ENCODE peak calls at places on chromosomes 16 and 17, in seven cellular contexts. One of them, this sample, is unnamed.

GRCh38 chr17:27368971-27369370 is 75.1 kb downstream of the WSB1 start:
- DNase-seq in activated CD4-positive, alpha-beta T cell treated with anti-CD3 and anti-CD28 coated beads for 36 hours: no peak
- DNase-seq in lower lobe of right lung: no peak
- DNase-seq in ELR: no peak
- DNase-seq in aorta: no peak
- DNase-seq in nephron progenitor cell: no peak
- DNase-seq in ACHN: no peak
- DNase-seq in this sample: no peak

GRCh38 chr17:79087428-79088143 is 13.0 kb downstream of the ENGASE start:
- DNase-seq in activated CD4-positive, alpha-beta T cell treated with anti-CD3 and anti-CD28 coated beads for 36 hours: peak; percentile 86
- DNase-seq in lower lobe of right lung: peak; percentile 79
- DNase-seq in ELR: peak; percentile 73
- DNase-seq in aorta: peak; percentile 69
- DNase-seq in nephron progenitor cell: peak; percentile 91
- DNase-seq in ACHN: peak; percentile 64
- DNase-seq in this sample: peak; percentile 78

GRCh38 chr17:17440938-17441730 is 35.7 kb upstream of the MED9 start:
- DNase-seq in activated CD4-positive, alpha-beta T cell treated with anti-CD3 and anti-CD28 coated beads for 36 hours: no peak
- DNase-seq in lower lobe of right lung: no peak
- DNase-seq in ELR: no peak
- DNase-seq in aorta: no peak
- DNase-seq in nephron progenitor cell: no peak
- DNase-seq in ACHN: no peak
- DNase-seq in this sample: no peak

GRCh38 chr17:45228985-45229517 is 7.4 kb downstream of the FMNL1 start:
- DNase-seq in activated CD4-positive, alpha-beta T cell treated with anti-CD3 and anti-CD28 coated beads for 36 hours: peak; percentile 93
- DNase-seq in lower lobe of right lung: peak; percentile 93
- DNase-seq in ELR: peak; percentile 96
- DNase-seq in aorta: peak; percentile 93
- DNase-seq in nephron progenitor cell: peak; percentile 36
- DNase-seq in ACHN: no peak
- DNase-seq in this sample: peak; percentile 94

GRCh38 chr17:78925234-78925633 is at the start of gene TIMP2:
- DNase-seq in activated CD4-positive, alpha-beta T cell treated with anti-CD3 and anti-CD28 coated beads for 36 hours: peak; percentile 83
- DNase-seq in lower lobe of right lung: peak; percentile 92
- DNase-seq in ELR: peak; percentile 93
- DNase-seq in aorta: peak; percentile 96
- DNase-seq in nephron progenitor cell: peak; percentile 89
- DNase-seq in ACHN: peak; percentile 86
- DNase-seq in this sample: peak; percentile 94

GRCh38 chr16:67349172-67349571 is 22.6 kb downstream of the LRRC36 start:
- DNase-seq in activated CD4-positive, alpha-beta T cell treated with anti-CD3 and anti-CD28 coated beads for 36 hours: no peak
- DNase-seq in lower lobe of right lung: no peak
- DNase-seq in ELR: peak; percentile 81
- DNase-seq in aorta: no peak
- DNase-seq in nephron progenitor cell: no peak
- DNase-seq in ACHN: peak; percentile 66
- DNase-seq in this sample: no peak

GRCh38 chr17:78180083-78180482 is 6.8 kb downstream of the TK1 start:
- DNase-seq in activated CD4-positive, alpha-beta T cell treated with anti-CD3 and anti-CD28 coated beads for 36 hours: no peak
- DNase-seq in lower lobe of right lung: no peak
- DNase-seq in ELR: no peak
- DNase-seq in aorta: no peak
- DNase-seq in nephron progenitor cell: no peak
- DNase-seq in ACHN: no peak
- DNase-seq in this sample: no peak

GRCh38 chr17:49859991-49860953 is 12.4 kb upstream of the TAC4 start:
- DNase-seq in activated CD4-positive, alpha-beta T cell treated with anti-CD3 and anti-CD28 coated beads for 36 hours: no peak
- DNase-seq in lower lobe of right lung: no peak
- DNase-seq in ELR: peak; percentile 23
- DNase-seq in aorta: no peak
- DNase-seq in nephron progenitor cell: peak; percentile 34
- DNase-seq in ACHN: no peak
- DNase-seq in this sample: peak; percentile 24

GRCh38 chr16:27281285-27281684 is 12.7 kb upstream of the NSMCE1 start:
- DNase-seq in activated CD4-positive, alpha-beta T cell treated with anti-CD3 and anti-CD28 coated beads for 36 hours: no peak
- DNase-seq in lower lobe of right lung: no peak
- DNase-seq in ELR: no peak
- DNase-seq in aorta: no peak
- DNase-seq in nephron progenitor cell: no peak
- DNase-seq in ACHN: no peak
- DNase-seq in this sample: no peak

GRCh38 chr17:80594666-80595269 is 50.1 kb downstream of the RPTOR start:
- DNase-seq in activated CD4-positive, alpha-beta T cell treated with anti-CD3 and anti-CD28 coated beads for 36 hours: no peak
- DNase-seq in lower lobe of right lung: no peak
- DNase-seq in ELR: no peak
- DNase-seq in aorta: no peak
- DNase-seq in nephron progenitor cell: no peak
- DNase-seq in ACHN: no peak
- DNase-seq in this sample: no peak

GRCh38 chr16:55703003-55704001 is 47.5 kb downstream of the SLC6A2 start:
- DNase-seq in activated CD4-positive, alpha-beta T cell treated with anti-CD3 and anti-CD28 coated beads for 36 hours: peak; percentile 26
- DNase-seq in lower lobe of right lung: no peak
- DNase-seq in ELR: peak; percentile 72
- DNase-seq in aorta: no peak
- DNase-seq in nephron progenitor cell: peak; percentile 19
- DNase-seq in ACHN: peak; percentile 66
- DNase-seq in this sample: no peak

GRCh38 chr16:85394511-85395206 is 218.5 kb upstream of the GSE1 start:
- DNase-seq in activated CD4-positive, alpha-beta T cell treated with anti-CD3 and anti-CD28 coated beads for 36 hours: peak; percentile 3
- DNase-seq in lower lobe of right lung: peak; percentile 35
- DNase-seq in ELR: no peak
- DNase-seq in aorta: no peak
- DNase-seq in nephron progenitor cell: peak; percentile 6
- DNase-seq in ACHN: no peak
- DNase-seq in this sample: peak; percentile 29

GRCh38 chr16:65180986-65181710 is 59.3 kb upstream of the CDH11 start:
- DNase-seq in activated CD4-positive, alpha-beta T cell treated with anti-CD3 and anti-CD28 coated beads for 36 hours: no peak
- DNase-seq in lower lobe of right lung: no peak
- DNase-seq in ELR: no peak
- DNase-seq in aorta: no peak
- DNase-seq in nephron progenitor cell: no peak
- DNase-seq in ACHN: no peak
- DNase-seq in this sample: no peak

GRCh38 chr17:39600469-39601009 is 7.2 kb downstream of the NEUROD2 start:
- DNase-seq in activated CD4-positive, alpha-beta T cell treated with anti-CD3 and anti-CD28 coated beads for 36 hours: no peak
- DNase-seq in lower lobe of right lung: no peak
- DNase-seq in ELR: no peak
- DNase-seq in aorta: no peak
- DNase-seq in nephron progenitor cell: no peak
- DNase-seq in ACHN: no peak
- DNase-seq in this sample: no peak

GRCh38 chr17:40548982-40549680 is 16.1 kb downstream of the CCR7 start:
- DNase-seq in activated CD4-positive, alpha-beta T cell treated with anti-CD3 and anti-CD28 coated beads for 36 hours: peak; percentile 32
- DNase-seq in lower lobe of right lung: peak; percentile 71
- DNase-seq in ELR: peak; percentile 87
- DNase-seq in aorta: no peak
- DNase-seq in nephron progenitor cell: no peak
- DNase-seq in ACHN: no peak
- DNase-seq in this sample: no peak

GRCh38 chr17:43114101-43114691 is 11.0 kb downstream of the BRCA1 start:
- DNase-seq in activated CD4-positive, alpha-beta T cell treated with anti-CD3 and anti-CD28 coated beads for 36 hours: no peak
- DNase-seq in lower lobe of right lung: no peak
- DNase-seq in ELR: no peak
- DNase-seq in aorta: no peak
- DNase-seq in nephron progenitor cell: no peak
- DNase-seq in ACHN: peak; percentile 71
- DNase-seq in this sample: no peak

GRCh38 chr17:10130733-10131132 is 67.7 kb downstream of the GAS7 start:
- DNase-seq in activated CD4-positive, alpha-beta T cell treated with anti-CD3 and anti-CD28 coated beads for 36 hours: no peak
- DNase-seq in lower lobe of right lung: no peak
- DNase-seq in ELR: no peak
- DNase-seq in aorta: no peak
- DNase-seq in nephron progenitor cell: no peak
- DNase-seq in ACHN: no peak
- DNase-seq in this sample: no peak

GRCh38 chr16:78446486-78446885 is 347.0 kb downstream of the WWOX start:
- DNase-seq in activated CD4-positive, alpha-beta T cell treated with anti-CD3 and anti-CD28 coated beads for 36 hours: no peak
- DNase-seq in lower lobe of right lung: no peak
- DNase-seq in ELR: no peak
- DNase-seq in aorta: no peak
- DNase-seq in nephron progenitor cell: no peak
- DNase-seq in ACHN: no peak
- DNase-seq in this sample: no peak

GRCh38 chr16:12257926-12258561 is 281.5 kb downstream of the SNX29 start:
- DNase-seq in activated CD4-positive, alpha-beta T cell treated with anti-CD3 and anti-CD28 coated beads for 36 hours: no peak
- DNase-seq in lower lobe of right lung: no peak
- DNase-seq in ELR: peak; percentile 4
- DNase-seq in aorta: no peak
- DNase-seq in nephron progenitor cell: no peak
- DNase-seq in ACHN: no peak
- DNase-seq in this sample: no peak

GRCh38 chr17:81865733-81866439 is 5.3 kb downstream of the ARHGDIA start:
- DNase-seq in activated CD4-positive, alpha-beta T cell treated with anti-CD3 and anti-CD28 coated beads for 36 hours: peak; percentile 33
- DNase-seq in lower lobe of right lung: no peak
- DNase-seq in ELR: peak; percentile 32
- DNase-seq in aorta: no peak
- DNase-seq in nephron progenitor cell: no peak
- DNase-seq in ACHN: no peak
- DNase-seq in this sample: peak; percentile 58

GRCh38 chr17:49841548-49841947 is 6.3 kb downstream of the TAC4 start:
- DNase-seq in activated CD4-positive, alpha-beta T cell treated with anti-CD3 and anti-CD28 coated beads for 36 hours: no peak
- DNase-seq in lower lobe of right lung: no peak
- DNase-seq in ELR: no peak
- DNase-seq in aorta: peak; percentile 12
- DNase-seq in nephron progenitor cell: no peak
- DNase-seq in ACHN: no peak
- DNase-seq in this sample: no peak

GRCh38 chr17:45923511-45924268 is 29.3 kb downstream of the MAPT start:
- DNase-seq in activated CD4-positive, alpha-beta T cell treated with anti-CD3 and anti-CD28 coated beads for 36 hours: no peak
- DNase-seq in lower lobe of right lung: no peak
- DNase-seq in ELR: peak; percentile 30
- DNase-seq in aorta: no peak
- DNase-seq in nephron progenitor cell: no peak
- DNase-seq in ACHN: no peak
- DNase-seq in this sample: no peak

GRCh38 chr17:1707107-1707506 is 3.1 kb downstream of the TLCD2 start:
- DNase-seq in activated CD4-positive, alpha-beta T cell treated with anti-CD3 and anti-CD28 coated beads for 36 hours: no peak
- DNase-seq in lower lobe of right lung: no peak
- DNase-seq in ELR: no peak
- DNase-seq in aorta: no peak
- DNase-seq in nephron progenitor cell: no peak
- DNase-seq in ACHN: no peak
- DNase-seq in this sample: peak; percentile 6

GRCh38 chr16:57876210-57876609 is 73.9 kb upstream of the KIFC3 start:
- DNase-seq in activated CD4-positive, alpha-beta T cell treated with anti-CD3 and anti-CD28 coated beads for 36 hours: no peak
- DNase-seq in lower lobe of right lung: no peak
- DNase-seq in ELR: no peak
- DNase-seq in aorta: no peak
- DNase-seq in nephron progenitor cell: no peak
- DNase-seq in ACHN: no peak
- DNase-seq in this sample: no peak

GRCh38 chr17:2395258-2396170 is 5.3 kb downstream of the MNT start:
- DNase-seq in activated CD4-positive, alpha-beta T cell treated with anti-CD3 and anti-CD28 coated beads for 36 hours: peak; percentile 25
- DNase-seq in lower lobe of right lung: peak; percentile 81
- DNase-seq in ELR: peak; percentile 66
- DNase-seq in aorta: peak; percentile 63
- DNase-seq in nephron progenitor cell: no peak
- DNase-seq in ACHN: peak; percentile 67
- DNase-seq in this sample: peak; percentile 56

GRCh38 chr17:41871789-41872188 is 6.6 kb upstream of the KLHL11 start:
- DNase-seq in activated CD4-positive, alpha-beta T cell treated with anti-CD3 and anti-CD28 coated beads for 36 hours: no peak
- DNase-seq in lower lobe of right lung: no peak
- DNase-seq in ELR: no peak
- DNase-seq in aorta: no peak
- DNase-seq in nephron progenitor cell: no peak
- DNase-seq in ACHN: no peak
- DNase-seq in this sample: no peak

GRCh38 chr17:9645858-9646555 is 690 bp downstream of the USP43 start:
- DNase-seq in activated CD4-positive, alpha-beta T cell treated with anti-CD3 and anti-CD28 coated beads for 36 hours: peak; percentile 56
- DNase-seq in lower lobe of right lung: peak; percentile 79
- DNase-seq in ELR: peak; percentile 24
- DNase-seq in aorta: no peak
- DNase-seq in nephron progenitor cell: peak; percentile 69
- DNase-seq in ACHN: peak; percentile 76
- DNase-seq in this sample: peak; percentile 50

GRCh38 chr16:3063617-3064389 is 1.6 kb upstream of the IL32 start:
- DNase-seq in activated CD4-positive, alpha-beta T cell treated with anti-CD3 and anti-CD28 coated beads for 36 hours: no peak
- DNase-seq in lower lobe of right lung: no peak
- DNase-seq in ELR: no peak
- DNase-seq in aorta: no peak
- DNase-seq in nephron progenitor cell: no peak
- DNase-seq in ACHN: no peak
- DNase-seq in this sample: no peak

GRCh38 chr17:63954402-63955063 is 18.2 kb downstream of the SCN4A start:
- DNase-seq in activated CD4-positive, alpha-beta T cell treated with anti-CD3 and anti-CD28 coated beads for 36 hours: peak; percentile 66
- DNase-seq in lower lobe of right lung: no peak
- DNase-seq in ELR: no peak
- DNase-seq in aorta: no peak
- DNase-seq in nephron progenitor cell: no peak
- DNase-seq in ACHN: no peak
- DNase-seq in this sample: no peak

GRCh38 chr16:82639666-82640336 is 13.0 kb downstream of the CDH13 start:
- DNase-seq in activated CD4-positive, alpha-beta T cell treated with anti-CD3 and anti-CD28 coated beads for 36 hours: peak; percentile 78
- DNase-seq in lower lobe of right lung: peak; percentile 59
- DNase-seq in ELR: peak; percentile 80
- DNase-seq in aorta: no peak
- DNase-seq in nephron progenitor cell: peak; percentile 75
- DNase-seq in ACHN: peak; percentile 80
- DNase-seq in this sample: peak; percentile 75

GRCh38 chr17:3558603-3559269 is 1.1 kb upstream of the TRPV3 start:
- DNase-seq in activated CD4-positive, alpha-beta T cell treated with anti-CD3 and anti-CD28 coated beads for 36 hours: peak; percentile 85
- DNase-seq in lower lobe of right lung: no peak
- DNase-seq in ELR: peak; percentile 81
- DNase-seq in aorta: peak; percentile 42
- DNase-seq in nephron progenitor cell: no peak
- DNase-seq in ACHN: no peak
- DNase-seq in this sample: peak; percentile 32

GRCh38 chr17:29826045-29826692 is 103.9 kb downstream of the SSH2 start:
- DNase-seq in activated CD4-positive, alpha-beta T cell treated with anti-CD3 and anti-CD28 coated beads for 36 hours: no peak
- DNase-seq in lower lobe of right lung: no peak
- DNase-seq in ELR: no peak
- DNase-seq in aorta: no peak
- DNase-seq in nephron progenitor cell: no peak
- DNase-seq in ACHN: no peak
- DNase-seq in this sample: no peak

GRCh38 chr17:82243648-82244412 is 15.0 kb downstream of the SLC16A3 start:
- DNase-seq in activated CD4-positive, alpha-beta T cell treated with anti-CD3 and anti-CD28 coated beads for 36 hours: no peak
- DNase-seq in lower lobe of right lung: peak; percentile 40
- DNase-seq in ELR: peak; percentile 42
- DNase-seq in aorta: no peak
- DNase-seq in nephron progenitor cell: no peak
- DNase-seq in ACHN: no peak
- DNase-seq in this sample: no peak

This sample was measured in Right ventricle myocardium superior.